ENCODE peak calls at places on chromosomes 7 and 10, in ten cellular contexts. One of them, this sample, is unnamed.

GRCh38 chr7:68642727-68643126 is 955.5 kb upstream of the AUTS2 start:
- DNase-seq in spleen: no peak
- DNase-seq in SK-N-SH: no peak
- DNase-seq in suprapubic skin: no peak
- DNase-seq in HL-60: no peak
- DNase-seq in K562: no peak
- DNase-seq in upper lobe of left lung: no peak
- DNase-seq in breast epithelium: no peak
- DNase-seq in HCT116: no peak
- DNase-seq in stomach: no peak
- DNase-seq in this sample: no peak

GRCh38 chr10:103552856-103553742 is 59.6 kb downstream of the NEURL1 start:
- DNase-seq in spleen: peak
- DNase-seq in suprapubic skin: no peak
- DNase-seq in K562: no peak
- DNase-seq in HL-60: no peak
- DNase-seq in stomach: no peak
- DNase-seq in HCT116: no peak
- DNase-seq in SK-N-SH: peak
- DNase-seq in upper lobe of left lung: no peak
- DNase-seq in breast epithelium: no peak
- DNase-seq in this sample: no peak

GRCh38 chr10:106614293-106614692 is 550.2 kb downstream of the SORCS1 start:
- DNase-seq in suprapubic skin: no peak
- DNase-seq in K562: no peak
- DNase-seq in breast epithelium: no peak
- DNase-seq in HCT116: no peak
- DNase-seq in SK-N-SH: no peak
- DNase-seq in upper lobe of left lung: no peak
- DNase-seq in stomach: no peak
- DNase-seq in HL-60: no peak
- DNase-seq in spleen: no peak
- DNase-seq in this sample: no peak

GRCh38 chr10:8053446-8054242 is 844 bp upstream of the GATA3 start:
- DNase-seq in stomach: peak
- DNase-seq in suprapubic skin: peak
- DNase-seq in breast epithelium: peak
- DNase-seq in upper lobe of left lung: peak
- DNase-seq in SK-N-SH: peak
- DNase-seq in K562: peak
- DNase-seq in HL-60: peak
- DNase-seq in spleen: peak
- DNase-seq in HCT116: peak
- DNase-seq in this sample: no peak

GRCh38 chr7:26631601-26632000 is 232.8 kb downstream of the SKAP2 start:
- DNase-seq in upper lobe of left lung: no peak
- DNase-seq in breast epithelium: no peak
- DNase-seq in stomach: no peak
- DNase-seq in suprapubic skin: no peak
- DNase-seq in spleen: no peak
- DNase-seq in SK-N-SH: no peak
- DNase-seq in HL-60: no peak
- DNase-seq in K562: no peak
- DNase-seq in HCT116: no peak
- DNase-seq in this sample: no peak

GRCh38 chr7:126501617-126502016 is 751.1 kb downstream of the GRM8 start:
- DNase-seq in upper lobe of left lung: no peak
- DNase-seq in spleen: no peak
- DNase-seq in SK-N-SH: no peak
- DNase-seq in HL-60: no peak
- DNase-seq in suprapubic skin: no peak
- DNase-seq in K562: no peak
- DNase-seq in stomach: no peak
- DNase-seq in breast epithelium: no peak
- DNase-seq in HCT116: no peak
- DNase-seq in this sample: no peak

GRCh38 chr7:148700693-148701092 is 2.0 kb downstream of the CUL1 start:
- DNase-seq in K562: peak
- DNase-seq in spleen: no peak
- DNase-seq in upper lobe of left lung: no peak
- DNase-seq in suprapubic skin: no peak
- DNase-seq in breast epithelium: no peak
- DNase-seq in HCT116: no peak
- DNase-seq in stomach: no peak
- DNase-seq in SK-N-SH: peak
- DNase-seq in HL-60: peak
- DNase-seq in this sample: no peak

GRCh38 chr10:122441961-122442360 is 12.5 kb upstream of the ARMS2 start:
- DNase-seq in SK-N-SH: no peak
- DNase-seq in upper lobe of left lung: no peak
- DNase-seq in HL-60: no peak
- DNase-seq in K562: no peak
- DNase-seq in breast epithelium: no peak
- DNase-seq in stomach: no peak
- DNase-seq in suprapubic skin: no peak
- DNase-seq in HCT116: no peak
- DNase-seq in spleen: no peak
- DNase-seq in this sample: no peak

GRCh38 chr7:25846722-25847121 is 305.3 kb upstream of the NFE2L3 start:
- DNase-seq in HCT116: no peak
- DNase-seq in K562: peak
- DNase-seq in upper lobe of left lung: no peak
- DNase-seq in suprapubic skin: peak
- DNase-seq in SK-N-SH: peak
- DNase-seq in HL-60: no peak
- DNase-seq in stomach: peak
- DNase-seq in spleen: no peak
- DNase-seq in breast epithelium: peak
- DNase-seq in this sample: no peak

GRCh38 chr7:12620371-12620770 is 49.9 kb downstream of the SCIN start:
- DNase-seq in stomach: no peak
- DNase-seq in spleen: no peak
- DNase-seq in suprapubic skin: no peak
- DNase-seq in upper lobe of left lung: no peak
- DNase-seq in SK-N-SH: no peak
- DNase-seq in HCT116: no peak
- DNase-seq in HL-60: no peak
- DNase-seq in K562: no peak
- DNase-seq in breast epithelium: no peak
- DNase-seq in this sample: no peak
- TF ChIP-seq POLR2AphosphoS5 in stomach: no peak
- TF ChIP-seq POLR2AphosphoS5 in spleen: no peak
- TF ChIP-seq POLR2AphosphoS5 in suprapubic skin: no peak
- TF ChIP-seq POLR2AphosphoS5 in upper lobe of left lung: no peak
- TF ChIP-seq POLR2AphosphoS5 in SK-N-SH: no peak
- TF ChIP-seq POLR2AphosphoS5 in HCT116: no peak
- TF ChIP-seq POLR2AphosphoS5 in HL-60: no peak
- TF ChIP-seq POLR2AphosphoS5 in K562: no peak
- TF ChIP-seq POLR2AphosphoS5 in breast epithelium: no peak
- TF ChIP-seq POLR2AphosphoS5 in this sample: no peak

GRCh38 chr10:62048919-62049636 is 147.6 kb downstream of the ARID5B start:
- DNase-seq in suprapubic skin: peak
- DNase-seq in stomach: peak
- DNase-seq in SK-N-SH: peak
- DNase-seq in upper lobe of left lung: no peak
- DNase-seq in HCT116: no peak
- DNase-seq in K562: peak
- DNase-seq in HL-60: no peak
- DNase-seq in spleen: peak
- DNase-seq in breast epithelium: peak
- DNase-seq in this sample: peak

GRCh38 chr10:62050627-62050924 is 149.1 kb downstream of the ARID5B start:
- DNase-seq in HL-60: no peak
- DNase-seq in SK-N-SH: no peak
- DNase-seq in stomach: no peak
- DNase-seq in K562: no peak
- DNase-seq in suprapubic skin: no peak
- DNase-seq in HCT116: no peak
- DNase-seq in upper lobe of left lung: no peak
- DNase-seq in spleen: no peak
- DNase-seq in breast epithelium: no peak
- DNase-seq in this sample: no peak

GRCh38 chr10:62052276-62052675 is 150.8 kb downstream of the ARID5B start:
- DNase-seq in upper lobe of left lung: no peak
- DNase-seq in SK-N-SH: no peak
- DNase-seq in HL-60: no peak
- DNase-seq in K562: no peak
- DNase-seq in stomach: no peak
- DNase-seq in HCT116: no peak
- DNase-seq in spleen: no peak
- DNase-seq in breast epithelium: no peak
- DNase-seq in suprapubic skin: no peak
- DNase-seq in this sample: no peak

GRCh38 chr10:62049815-62050626 is 148.5 kb downstream of the ARID5B start:
- DNase-seq in HL-60: no peak
- DNase-seq in stomach: no peak
- DNase-seq in HCT116: no peak
- DNase-seq in K562: no peak
- DNase-seq in upper lobe of left lung: no peak
- DNase-seq in breast epithelium: no peak
- DNase-seq in SK-N-SH: no peak
- DNase-seq in suprapubic skin: no peak
- DNase-seq in spleen: no peak
- DNase-seq in this sample: no peak

GRCh38 chr10:62050941-62051433 is 149.5 kb downstream of the ARID5B start:
- DNase-seq in spleen: no peak
- DNase-seq in stomach: peak
- DNase-seq in suprapubic skin: peak
- DNase-seq in upper lobe of left lung: no peak
- DNase-seq in breast epithelium: peak
- DNase-seq in HCT116: peak
- DNase-seq in SK-N-SH: no peak
- DNase-seq in K562: peak
- DNase-seq in HL-60: no peak
- DNase-seq in this sample: no peak
- TF ChIP-seq POLR2AphosphoS5 in spleen: no peak
- TF ChIP-seq POLR2AphosphoS5 in stomach: peak
- TF ChIP-seq POLR2AphosphoS5 in suprapubic skin: peak
- TF ChIP-seq POLR2AphosphoS5 in upper lobe of left lung: peak
- TF ChIP-seq POLR2AphosphoS5 in breast epithelium: peak
- TF ChIP-seq POLR2AphosphoS5 in HCT116: no peak
- TF ChIP-seq POLR2AphosphoS5 in SK-N-SH: peak
- TF ChIP-seq POLR2AphosphoS5 in K562: no peak
- TF ChIP-seq POLR2AphosphoS5 in HL-60: no peak
- TF ChIP-seq POLR2AphosphoS5 in this sample: peak

DNA sequence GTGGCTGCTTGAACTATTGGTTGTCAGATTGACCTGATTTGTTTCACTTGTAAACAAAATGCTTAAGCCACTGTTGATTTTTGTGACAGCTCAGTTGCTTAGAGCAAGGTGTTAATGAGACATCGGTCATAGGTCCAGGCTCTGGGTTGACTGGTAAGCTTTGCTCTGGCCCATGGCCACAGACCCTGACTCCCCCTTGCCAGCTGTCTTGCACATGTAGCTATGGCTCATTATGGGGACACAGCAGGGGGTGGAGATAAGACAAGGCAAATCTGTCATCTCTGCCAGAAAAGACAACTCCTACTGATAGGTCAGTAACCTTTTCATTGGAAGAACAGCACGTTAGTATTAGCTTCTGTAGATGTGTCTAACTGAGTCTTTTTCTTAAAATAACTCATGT is 95.3 kb downstream of the KAT6B start:
- DNase-seq in SK-N-SH: peak
- DNase-seq in suprapubic skin: no peak
- DNase-seq in K562: peak
- DNase-seq in breast epithelium: no peak
- DNase-seq in upper lobe of left lung: no peak
- DNase-seq in spleen: no peak
- DNase-seq in HCT116: no peak
- DNase-seq in stomach: no peak
- DNase-seq in HL-60: no peak
- DNase-seq in this sample: no peak
- TF ChIP-seq POLR2AphosphoS5 in SK-N-SH: no peak
- TF ChIP-seq POLR2AphosphoS5 in suprapubic skin: no peak
- TF ChIP-seq POLR2AphosphoS5 in K562: peak
- TF ChIP-seq POLR2AphosphoS5 in breast epithelium: no peak
- TF ChIP-seq POLR2AphosphoS5 in upper lobe of left lung: no peak
- TF ChIP-seq POLR2AphosphoS5 in spleen: no peak
- TF ChIP-seq POLR2AphosphoS5 in HCT116: no peak
- TF ChIP-seq POLR2AphosphoS5 in stomach: no peak
- TF ChIP-seq POLR2AphosphoS5 in HL-60: no peak
- TF ChIP-seq POLR2AphosphoS5 in this sample: no peak

GRCh38 chr10:10627414-10627813 is 390.3 kb upstream of the CELF2 start:
- DNase-seq in suprapubic skin: no peak
- DNase-seq in breast epithelium: no peak
- DNase-seq in HCT116: no peak
- DNase-seq in upper lobe of left lung: no peak
- DNase-seq in K562: no peak
- DNase-seq in stomach: no peak
- DNase-seq in spleen: no peak
- DNase-seq in SK-N-SH: no peak
- DNase-seq in HL-60: no peak
- DNase-seq in this sample: peak

GRCh38 chr10:10629512-10629911 is 388.2 kb upstream of the CELF2 start:
- DNase-seq in K562: no peak
- DNase-seq in SK-N-SH: no peak
- DNase-seq in stomach: no peak
- DNase-seq in suprapubic skin: no peak
- DNase-seq in breast epithelium: no peak
- DNase-seq in HL-60: no peak
- DNase-seq in spleen: no peak
- DNase-seq in upper lobe of left lung: no peak
- DNase-seq in HCT116: no peak
- DNase-seq in this sample: no peak

GRCh38 chr10:10618139-10618538 is 399.5 kb upstream of the CELF2 start:
- DNase-seq in HL-60: no peak
- DNase-seq in HCT116: no peak
- DNase-seq in stomach: no peak
- DNase-seq in SK-N-SH: no peak
- DNase-seq in breast epithelium: no peak
- DNase-seq in upper lobe of left lung: no peak
- DNase-seq in suprapubic skin: no peak
- DNase-seq in K562: no peak
- DNase-seq in spleen: no peak
- DNase-seq in this sample: peak

GRCh38 chr10:10626734-10627133 is 390.9 kb upstream of the CELF2 start:
- DNase-seq in HL-60: no peak
- DNase-seq in breast epithelium: no peak
- DNase-seq in upper lobe of left lung: no peak
- DNase-seq in SK-N-SH: no peak
- DNase-seq in spleen: no peak
- DNase-seq in HCT116: no peak
- DNase-seq in K562: no peak
- DNase-seq in suprapubic skin: no peak
- DNase-seq in stomach: no peak
- DNase-seq in this sample: peak

DNA sequence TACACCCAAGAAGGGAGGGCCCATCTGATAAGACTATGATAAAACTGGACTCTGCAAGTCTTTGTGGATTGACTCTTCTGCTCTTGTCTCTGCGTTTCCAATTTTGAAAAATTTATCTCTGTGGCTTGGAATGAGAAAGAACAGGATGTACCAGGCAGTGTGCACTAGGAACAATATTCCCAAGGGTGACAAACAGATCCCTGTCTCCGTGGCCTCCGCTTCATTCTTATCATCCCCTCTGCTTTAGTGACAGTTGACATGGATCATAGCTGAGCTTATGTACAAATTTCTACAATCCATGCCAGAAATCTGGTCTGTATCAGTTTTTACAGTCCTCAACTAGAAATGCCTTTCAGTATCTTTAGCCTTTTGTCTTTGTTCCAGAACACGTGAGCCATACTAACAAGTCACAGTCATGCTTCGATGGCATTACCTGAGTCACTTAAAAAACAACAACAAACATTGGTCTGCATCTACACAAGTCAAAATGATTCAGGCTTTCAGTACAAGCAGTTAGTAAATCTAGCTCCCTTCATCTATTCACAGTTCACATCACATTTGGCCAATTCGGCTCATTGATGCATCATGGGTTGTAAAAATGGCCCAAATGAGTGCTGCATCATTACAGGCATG is 393.6 kb upstream of the CELF2 start:
- DNase-seq in K562: no peak
- DNase-seq in HCT116: no peak
- DNase-seq in spleen: no peak
- DNase-seq in upper lobe of left lung: no peak
- DNase-seq in SK-N-SH: no peak
- DNase-seq in stomach: no peak
- DNase-seq in suprapubic skin: no peak
- DNase-seq in breast epithelium: no peak
- DNase-seq in HL-60: no peak
- DNase-seq in this sample: peak
- TF ChIP-seq POLR2AphosphoS5 in K562: no peak
- TF ChIP-seq POLR2AphosphoS5 in HCT116: no peak
- TF ChIP-seq POLR2AphosphoS5 in spleen: no peak
- TF ChIP-seq POLR2AphosphoS5 in upper lobe of left lung: no peak
- TF ChIP-seq POLR2AphosphoS5 in SK-N-SH: no peak
- TF ChIP-seq POLR2AphosphoS5 in stomach: no peak
- TF ChIP-seq POLR2AphosphoS5 in suprapubic skin: no peak
- TF ChIP-seq POLR2AphosphoS5 in breast epithelium: no peak
- TF ChIP-seq POLR2AphosphoS5 in HL-60: no peak
- TF ChIP-seq POLR2AphosphoS5 in this sample: no peak